ENCODE peak calls at places on chromosomes 13 and 19, in four cellular contexts. V is substantia nigra; Q is stimulated activated CD8-positive, alpha-beta memory T cell treated with anti-CD3 and anti-CD28 coated beads, Interleukin-2, amount 100 ng/mL, for 48 hours; X is astrocyte of the spinal cord. H is an unnamed sample.

GRCh38 chr19:38629568-38629967 is 10.6 kb downstream of the EIF3K start:
- DNase-seq in V (no peak), Q (no peak), X (no peak), H (no peak)

GRCh38 chr19:47436712-47437401 is 17.5 kb upstream of the MEIS3 start:
- DNase-seq in V (peak), Q (peak), X (peak), H (peak)

GRCh38 chr19:4910594-4911273 is 1.4 kb downstream of the UHRF1 start:
- DNase-seq in V (no peak), Q (no peak), X (peak), H (no peak)

GRCh38 chr13:101811881-101812280 is 359.4 kb downstream of the ITGBL1 start:
- DNase-seq in V (no peak), Q (no peak), X (no peak), H (no peak)

GRCh38 chr19:45376045-45376724 is 5.8 kb upstream of the ERCC2 start:
- DNase-seq in V (no peak), Q (no peak), X (peak), H (no peak)

GRCh38 chr13:24075137-24075975 is 85.2 kb upstream of the SPATA13 start:
- DNase-seq in V (no peak), Q (no peak), X (no peak), H (no peak)

GRCh38 chr13:52879950-52880650 is 31.7 kb upstream of the PCDH8 start:
- DNase-seq in V (no peak), Q (no peak), X (no peak), H (no peak)

GRCh38 chr13:77740931-77741586 is 43.6 kb downstream of the SLAIN1 start:
- DNase-seq in V (peak), Q (no peak), X (no peak), H (no peak)

GRCh38 chr13:71605744-71606143 is 261.3 kb downstream of the DACH1 start:
- DNase-seq in V (no peak), Q (no peak), X (no peak), H (no peak)

GRCh38 chr13:73731564-73731963 is 402.6 kb downstream of the KLF12 start:
- DNase-seq in V (no peak), Q (no peak), X (no peak), H (no peak)

GRCh38 chr19:7326105-7326877 is 22.4 kb upstream of the ARHGEF18 start:
- DNase-seq in V (no peak), Q (no peak), X (peak), H (peak)

GRCh38 chr19:12647490-12648071 is 19.0 kb downstream of the MAN2B1 start:
- DNase-seq in V (no peak), Q (peak), X (no peak), H (no peak)

GRCh38 chr13:43757266-43757665 is 29.5 kb downstream of the ENOX1 start:
- DNase-seq in V (no peak), Q (no peak), X (no peak), H (no peak)

GRCh38 chr13:36192166-36192565 is 22.2 kb downstream of the SOHLH2 start:
- DNase-seq in V (no peak), Q (no peak), X (peak), H (peak)

GRCh38 chr13:24341439-24341838 is 32.1 kb downstream of the C1QTNF9 start:
- DNase-seq in V (no peak), Q (no peak), X (peak), H (no peak)

GRCh38 chr13:107713314-107713713 is 502.0 kb downstream of the LIG4 start:
- DNase-seq in V (no peak), Q (no peak), X (no peak), H (no peak)

GRCh38 chr13:21015284-21015683 is 46.1 kb downstream of the LATS2 start:
- DNase-seq in V (no peak), Q (no peak), X (peak), H (no peak)

GRCh38 chr19:41353466-41354342 is at the start of gene TGFB1:
- DNase-seq in V (peak), Q (peak), X (peak), H (peak)

GRCh38 chr13:46321494-46322225 is 65.4 kb downstream of the RUBCNL start:
- DNase-seq in V (peak), Q (peak), X (peak), H (peak)

GRCh38 chr13:98532254-98532653 is 44.7 kb downstream of the STK24 start:
- DNase-seq in V (no peak), Q (no peak), X (no peak), H (no peak)

GRCh38 chr13:44331912-44332840 is 41.4 kb upstream of the SERP2 start:
- DNase-seq in V (peak), Q (no peak), X (peak), H (peak)

GRCh38 chr19:45069056-45069455 is 7.2 kb downstream of the ZNF296 start:
- DNase-seq in V (no peak), Q (no peak), X (no peak), H (no peak)

GRCh38 chr13:101942038-101942437 is 459.8 kb downstream of the FGF14 start:
- DNase-seq in V (no peak), Q (no peak), X (peak), H (no peak)

GRCh38 chr19:38211206-38211605 is 12.8 kb downstream of the DPF1 start:
- DNase-seq in V (no peak), Q (no peak), X (no peak), H (no peak)

GRCh38 chr13:93522486-93522885 is 295.9 kb downstream of the GPC6 start:
- DNase-seq in V (no peak), Q (no peak), X (peak), H (no peak)

GRCh38 chr19:2047449-2048103 is 3.5 kb downstream of the MKNK2 start:
- DNase-seq in V (no peak), Q (no peak), X (no peak), H (no peak)

GRCh38 chr19:33557720-33558119 is 36.1 kb upstream of the PEPD start:
- DNase-seq in V (no peak), Q (no peak), X (no peak), H (no peak)

GRCh38 chr13:113535381-113535781 is 44.9 kb upstream of the DCUN1D2 start:
- DNase-seq in V (no peak), Q (no peak), X (no peak), H (no peak)

GRCh38 chr19:45607071-45608029 is 5.3 kb upstream of the GPR4 start:
- DNase-seq in V (peak), Q (peak), X (peak), H (peak)

GRCh38 chr19:566403-566802 is 6.0 kb upstream of the BSG start:
- DNase-seq in V (no peak), Q (no peak), X (no peak), H (no peak)

H was measured in RPMI8226.